ENCODE peak calls at places on chromosomes 6 and 20, in seven cellular contexts. M, U, V, C, G, J and B are unnamed samples.

GRCh38 chr6:89707766-89708165 is 69.2 kb upstream of the LYRM2 start:
- DNase-seq in J (no peak), G (no peak), C (no peak), U (no peak), M (no peak), V (no peak), B (no peak)

GRCh38 chr6:40410792-40411191 is 176.4 kb downstream of the LRFN2 start:
- DNase-seq in C (no peak), J (no peak), U (no peak), V (no peak), G (no peak), M (no peak), B (no peak)

GRCh38 chr6:13383280-13384163 is 55.2 kb upstream of the TBC1D7 start:
- DNase-seq in M (peak; percentile 75), J (peak; percentile 67), U (no peak), G (no peak), V (no peak), C (no peak), B (peak; percentile 69)

GRCh38 chr6:159999240-159999671 is 30.4 kb downstream of the IGF2R start:
- DNase-seq in V (no peak), U (no peak), C (no peak), G (no peak), J (no peak), M (no peak), B (no peak)

GRCh38 chr20:57868310-57868709 is 158.5 kb upstream of the PMEPA1 start:
- DNase-seq in C (no peak), M (no peak), G (no peak), V (no peak), U (no peak), J (no peak), B (no peak)

GRCh38 chr20:10665027-10665561 is 8.7 kb downstream of the JAG1 start:
- DNase-seq in C (no peak), J (no peak), V (no peak), U (no peak), G (no peak), M (no peak), B (no peak)

GRCh38 chr6:38244873-38245272 is 394.9 kb downstream of the BTBD9 start:
- DNase-seq in G (no peak), M (no peak), U (no peak), V (no peak), J (no peak), C (no peak), B (no peak)

GRCh38 chr6:141682391-141682790 is 450.3 kb upstream of the GJE1 start:
- DNase-seq in J (no peak), G (no peak), V (no peak), M (no peak), C (no peak), U (no peak), B (no peak)

GRCh38 chr20:33862709-33863403 is 51.7 kb downstream of the CHMP4B start:
- DNase-seq in V (peak; percentile 40), U (peak; percentile 68), M (peak; percentile 90), J (peak; percentile 83), C (peak; percentile 79), G (no peak), B (no peak)

GRCh38 chr6:159170333-159170672 is 1.1 kb downstream of the FNDC1 start:
- DNase-seq in U (peak; percentile 55), M (no peak), J (no peak), V (no peak), C (no peak), G (no peak), B (no peak)

GRCh38 chr6:39037707-39038106 is 10.9 kb upstream of the GLP1R start:
- DNase-seq in G (no peak), J (no peak), V (no peak), C (no peak), M (no peak), U (no peak), B (no peak)

GRCh38 chr6:111541720-111542065 is 58.7 kb upstream of the REV3L start:
- DNase-seq in G (no peak), M (no peak), V (no peak), C (no peak), U (no peak), J (no peak), B (no peak)

GRCh38 chr6:74253261-74253660 is 557.3 kb downstream of the CD109 start:
- DNase-seq in C (no peak), G (no peak), J (no peak), U (no peak), M (no peak), V (no peak), B (no peak)

GRCh38 chr20:21900431-21900830 is 195.0 kb downstream of the PAX1 start:
- DNase-seq in G (no peak), U (no peak), M (no peak), C (no peak), V (no peak), J (no peak), B (no peak)

GRCh38 chr20:63940071-63940471 is 16.1 kb downstream of the UCKL1 start:
- DNase-seq in V (peak; percentile 28), C (no peak), J (no peak), U (no peak), G (no peak), M (no peak), B (no peak)

GRCh38 chr6:9208956-9209355 is 773.6 kb upstream of the SLC35B3 start:
- DNase-seq in V (no peak), G (no peak), C (no peak), M (no peak), J (no peak), U (no peak), B (no peak)

GRCh38 chr6:129730477-129731165 is 20.6 kb upstream of the ARHGAP18 start:
- DNase-seq in J (peak; percentile 45), C (no peak), G (no peak), U (peak; percentile 53), M (peak; percentile 25), V (no peak), B (no peak)

GRCh38 chr6:167324111-167324510 is 775 bp upstream of the TTLL2 start:
- DNase-seq in C (no peak), G (no peak), U (no peak), V (no peak), M (no peak), J (no peak), B (no peak)

GRCh38 chr6:156449569-156449968 is 327.6 kb upstream of the ARID1B start:
- DNase-seq in U (no peak), V (no peak), G (no peak), M (no peak), C (no peak), J (no peak), B (no peak)

GRCh38 chr6:33036512-33036911 is 27.1 kb upstream of the HLA-DOA start:
- DNase-seq in V (no peak), C (no peak), J (no peak), M (no peak), U (no peak), G (no peak), B (no peak)

GRCh38 chr6:15443119-15443518 is 197.2 kb downstream of the JARID2 start:
- DNase-seq in G (peak; percentile 61), C (no peak), V (no peak), M (no peak), J (no peak), U (peak; percentile 85), B (no peak)

GRCh38 chr6:34425132-34425497 is 754 bp downstream of the RPS10 start:
- DNase-seq in U (peak; percentile 14), C (no peak), V (no peak), G (no peak), J (no peak), M (no peak), B (no peak)

GRCh38 chr20:35560105-35560511 is 18.2 kb downstream of the ERGIC3 start:
- DNase-seq in M (no peak), G (no peak), U (no peak), J (no peak), V (no peak), C (no peak), B (no peak)

GRCh38 chr6:26155066-26155925 is 68.1 kb downstream of the HFE start:
- DNase-seq in V (peak; percentile 60), U (peak; percentile 50), C (peak; percentile 29), G (no peak), J (peak; percentile 36), M (peak; percentile 43), B (no peak)

GRCh38 chr6:35552285-35552917 is 39.7 kb upstream of the TULP1 start:
- DNase-seq in C (peak; percentile 79), V (peak; percentile 50), U (no peak), J (peak; percentile 35), G (no peak), M (peak; percentile 34), B (peak; percentile 18)
- TF ChIP-seq CTCF in C (peak; percentile 92), V (peak; percentile 79), U (peak; percentile 88), J (peak; percentile 62), G (peak; percentile 71), M (peak; percentile 85), B (peak; percentile 97)

DNA sequence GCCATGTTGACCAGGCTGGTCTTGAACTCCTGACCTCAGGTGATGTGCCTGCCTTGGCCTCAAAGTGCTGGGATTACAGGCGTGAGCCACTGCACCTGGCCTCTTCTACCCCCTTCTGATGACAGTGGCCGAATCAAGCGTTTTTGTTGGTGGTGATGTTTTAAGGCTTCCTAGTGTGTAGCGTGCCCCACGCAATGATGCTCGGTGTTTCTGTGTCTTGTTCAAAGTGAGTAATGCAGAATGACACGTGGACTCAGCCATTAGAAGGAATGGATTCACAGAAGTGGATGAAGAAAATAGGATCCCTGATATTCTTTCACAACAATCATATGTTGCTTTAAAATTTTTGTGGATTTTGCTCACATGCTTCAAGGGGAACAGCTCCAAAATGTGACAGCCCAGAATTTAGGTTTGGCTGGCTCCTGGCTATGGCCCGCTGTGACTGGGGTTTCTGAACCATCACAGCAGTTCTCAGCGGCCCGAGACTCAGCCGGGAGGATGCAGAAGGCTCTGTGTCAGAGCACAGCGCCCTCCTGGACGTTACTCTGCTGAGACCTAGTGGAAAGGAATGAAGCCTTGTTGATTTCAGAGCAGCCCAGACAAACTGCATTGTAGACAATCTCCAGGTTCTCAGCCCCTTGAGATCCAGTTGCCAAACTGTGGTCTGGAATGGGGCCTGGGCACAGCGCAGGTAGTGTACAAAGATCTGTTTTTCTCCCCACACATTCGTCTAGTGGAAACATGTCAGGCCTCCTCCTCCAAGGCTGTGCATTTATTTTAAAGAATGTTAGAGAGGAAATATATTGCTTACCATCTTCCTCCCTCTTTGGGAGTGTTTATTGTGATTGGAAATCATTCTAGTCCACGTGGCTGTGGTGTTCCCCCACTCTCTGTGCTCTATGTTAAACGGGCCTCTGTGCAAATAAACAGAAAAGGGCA is 57.5 kb upstream of the TIAM2 start:
- DNase-seq in V (no peak), M (no peak), J (no peak), C (peak; percentile 31), U (peak; percentile 55), G (no peak), B (no peak)
- TF ChIP-seq CTCF in V (no peak), M (no peak), J (peak; percentile 3), C (no peak), U (peak; percentile 27), G (peak; percentile 31), B (no peak)

DNA sequence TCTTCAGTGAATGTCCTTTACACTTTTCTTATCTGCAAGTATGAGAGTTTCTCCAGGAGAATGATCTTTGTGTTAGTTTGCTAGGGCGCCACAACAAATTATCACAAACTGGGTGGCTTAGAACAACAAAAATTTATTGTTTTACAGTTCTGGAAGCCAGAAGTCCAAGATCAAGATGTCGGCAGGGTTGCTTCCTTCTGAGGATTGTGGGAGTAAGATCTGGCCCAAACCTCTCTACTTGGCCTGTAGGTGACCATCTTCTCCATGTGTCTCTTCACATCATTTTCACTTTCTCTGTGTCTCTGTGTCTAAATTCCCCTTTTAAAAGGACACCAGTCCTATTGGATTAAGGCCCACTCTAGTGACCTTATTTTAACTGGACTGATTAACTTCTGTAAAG is 103.0 kb downstream of the ADTRP start:
- DNase-seq in G (no peak), J (no peak), M (no peak), V (no peak), C (no peak), U (no peak), B (no peak)
- TF ChIP-seq CTCF in G (peak; percentile 41), J (no peak), M (no peak), V (no peak), C (no peak), U (peak; percentile 33), B (peak; percentile 19)

GRCh38 chr6:125906158-125906998 is 50.2 kb upstream of the HINT3 start:
- DNase-seq in M (peak; percentile 15), C (peak; percentile 80), V (peak; percentile 49), U (no peak), J (peak; percentile 41), G (no peak), B (no peak)
- TF ChIP-seq CTCF in M (peak; percentile 76), C (peak; percentile 76), V (peak; percentile 52), U (peak; percentile 81), J (peak; percentile 74), G (peak; percentile 73), B (peak; percentile 97)